ENCODE peak calls at places on chromosomes 2 and 18, in eight cellular contexts. A is vagina, K is SK-N-SH, W is sigmoid colon, T is HepG2, I is transverse colon, R is breast epithelium, P is HCT116. Q is an unnamed sample.

GRCh38 chr2:181915096-181915495 is 23.6 kb downstream of the ITPRID2 start:
- DNase-seq in A (no peak), K (no peak), W (no peak), T (no peak), I (no peak), R (no peak), P (no peak), Q (no peak)

GRCh38 chr18:63177822-63178525 is 141.6 kb downstream of the BCL2 start:
- DNase-seq in A (no peak), K (no peak), W (peak), T (no peak), I (peak), R (peak), P (no peak), Q (peak)

GRCh38 chr2:104852161-104852689 is 1.7 kb upstream of the POU3F3 start:
- DNase-seq in A (no peak), K (peak), W (no peak), T (no peak), I (no peak), R (no peak), P (no peak), Q (no peak)

GRCh38 chr2:198597648-198598047 is 793.3 kb downstream of the PLCL1 start:
- DNase-seq in A (no peak), K (no peak), W (no peak), T (no peak), I (no peak), R (no peak), P (no peak), Q (no peak)

GRCh38 chr18:10367846-10368245 is 86.6 kb upstream of the APCDD1 start:
- DNase-seq in A (no peak), K (no peak), W (no peak), T (no peak), I (no peak), R (no peak), P (no peak), Q (no peak)

GRCh38 chr2:156625360-156625995 is 189.3 kb downstream of the GPD2 start:
- DNase-seq in A (no peak), K (no peak), W (no peak), T (no peak), I (no peak), R (no peak), P (no peak), Q (no peak)

GRCh38 chr2:8116661-8117060 is 565.2 kb upstream of the ID2 start:
- DNase-seq in A (no peak), K (no peak), W (no peak), T (no peak), I (peak), R (no peak), P (no peak), Q (no peak)

GRCh38 chr18:46253498-46253897 is 149.3 kb downstream of the HAUS1 start:
- DNase-seq in A (no peak), K (no peak), W (peak), T (no peak), I (no peak), R (no peak), P (no peak), Q (no peak)

GRCh38 chr2:29702276-29702675 is 219.1 kb downstream of the ALK start:
- DNase-seq in A (no peak), K (no peak), W (no peak), T (no peak), I (no peak), R (no peak), P (no peak), Q (no peak)

GRCh38 chr18:57575542-57575941 is 11.0 kb downstream of the FECH start:
- DNase-seq in A (no peak), K (no peak), W (no peak), T (no peak), I (no peak), R (no peak), P (no peak), Q (no peak)

GRCh38 chr2:74567862-74568261 is 13.3 kb downstream of the DOK1 start:
- DNase-seq in A (no peak), K (no peak), W (peak), T (no peak), I (no peak), R (no peak), P (no peak), Q (no peak)

GRCh38 chr2:192194866-192195547 is at the start of gene TMEFF2:
- DNase-seq in A (no peak), K (peak), W (peak), T (peak), I (peak), R (peak), P (no peak), Q (peak)

GRCh38 chr2:96207778-96208143 is 866 bp downstream of the STARD7 start:
- DNase-seq in A (no peak), K (no peak), W (no peak), T (no peak), I (no peak), R (no peak), P (no peak), Q (no peak)

GRCh38 chr2:166593403-166593802 is 99.4 kb upstream of the SCN7A start:
- DNase-seq in A (no peak), K (no peak), W (no peak), T (no peak), I (no peak), R (no peak), P (no peak), Q (no peak)

GRCh38 chr2:19580264-19580663 is 221.8 kb upstream of the OSR1 start:
- DNase-seq in A (no peak), K (no peak), W (no peak), T (no peak), I (no peak), R (no peak), P (no peak), Q (no peak)

GRCh38 chr2:218370410-218371063 is 11.5 kb upstream of the SLC11A1 start:
- DNase-seq in A (no peak), K (no peak), W (peak), T (peak), I (peak), R (no peak), P (no peak), Q (peak)

GRCh38 chr2:8458461-8459459 is 223.1 kb upstream of the ID2 start:
- DNase-seq in A (no peak), K (no peak), W (peak), T (no peak), I (no peak), R (no peak), P (no peak), Q (no peak)

GRCh38 chr18:3577456-3577855 is 127.5 kb downstream of the TGIF1 start:
- DNase-seq in A (no peak), K (no peak), W (no peak), T (no peak), I (no peak), R (no peak), P (no peak), Q (no peak)

GRCh38 chr2:46497726-46498125 is 18.4 kb downstream of the TMEM247 start:
- DNase-seq in A (peak), K (no peak), W (no peak), T (no peak), I (no peak), R (no peak), P (no peak), Q (no peak)

GRCh38 chr18:32468147-32468845 is 2.4 kb downstream of the GAREM1 start:
- DNase-seq in A (no peak), K (no peak), W (no peak), T (no peak), I (no peak), R (no peak), P (no peak), Q (no peak)

GRCh38 chr2:221484761-221485499 is 87.2 kb downstream of the EPHA4 start:
- DNase-seq in A (no peak), K (no peak), W (no peak), T (no peak), I (no peak), R (no peak), P (no peak), Q (no peak)

GRCh38 chr18:24656571-24656971 is 196.1 kb downstream of the HRH4 start:
- DNase-seq in A (no peak), K (no peak), W (no peak), T (no peak), I (no peak), R (no peak), P (no peak), Q (no peak)

GRCh38 chr2:65436825-65437221 is 4.4 kb upstream of the SPRED2 start:
- DNase-seq in A (no peak), K (peak), W (no peak), T (no peak), I (no peak), R (no peak), P (no peak), Q (no peak)

GRCh38 chr2:172807011-172807410 is 71.4 kb downstream of the RAPGEF4 start:
- DNase-seq in A (no peak), K (no peak), W (no peak), T (no peak), I (no peak), R (no peak), P (no peak), Q (no peak)

GRCh38 chr2:105321875-105322646 is 7.5 kb downstream of the TGFBRAP1 start:
- DNase-seq in A (no peak), K (no peak), W (no peak), T (no peak), I (no peak), R (no peak), P (no peak), Q (no peak)

GRCh38 chr2:152569186-152569585 is 148.1 kb downstream of the PRPF40A start:
- DNase-seq in A (no peak), K (no peak), W (no peak), T (no peak), I (no peak), R (no peak), P (no peak), Q (no peak)

GRCh38 chr2:189285962-189286648 is 106.5 kb upstream of the COL5A2 start:
- DNase-seq in A (no peak), K (no peak), W (no peak), T (no peak), I (no peak), R (no peak), P (no peak), Q (no peak)

GRCh38 chr18:13211537-13211936 is 7.0 kb upstream of the LDLRAD4 start:
- DNase-seq in A (no peak), K (no peak), W (no peak), T (no peak), I (no peak), R (no peak), P (no peak), Q (no peak)

GRCh38 chr2:21099281-21099907 is 24.4 kb upstream of the TDRD15 start:
- DNase-seq in A (no peak), K (no peak), W (no peak), T (peak), I (no peak), R (no peak), P (no peak), Q (no peak)

GRCh38 chr2:108542071-108542470 is 7.8 kb downstream of the LIMS1 start:
- DNase-seq in A (no peak), K (no peak), W (no peak), T (no peak), I (no peak), R (no peak), P (no peak), Q (no peak)

GRCh38 chr18:79940126-79940813 is 11.2 kb downstream of the SLC66A2 start:
- DNase-seq in A (no peak), K (no peak), W (peak), T (no peak), I (peak), R (peak), P (no peak), Q (no peak)

DNA sequence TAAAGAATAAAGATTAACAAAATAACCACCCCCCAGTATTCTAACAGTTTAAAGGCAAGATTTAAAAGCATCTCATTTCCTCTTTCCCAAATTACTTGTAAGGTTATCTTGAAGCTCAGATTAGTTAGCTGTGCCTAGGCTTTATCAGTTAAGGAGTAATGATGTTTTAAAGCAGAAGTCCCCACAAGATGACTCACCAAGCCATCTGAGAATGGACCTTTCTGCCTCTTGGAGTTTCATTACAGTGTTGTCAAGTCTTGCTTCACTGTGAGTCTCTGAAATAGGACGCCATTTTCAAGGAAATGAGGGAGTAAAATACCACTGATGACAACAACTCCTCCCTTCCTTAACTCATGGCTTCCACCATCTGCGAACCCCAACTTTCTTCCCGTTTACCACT is 35.9 kb downstream of the ZNF385B start:
- DNase-seq in A (no peak), K (no peak), W (no peak), T (no peak), I (no peak), R (no peak), P (no peak), Q (no peak)
- H3K27ac ChIP-seq in A (no peak), K (no peak), W (no peak), T (no peak), I (no peak), R (no peak), P (no peak), Q (no peak)

GRCh38 chr2:239654266-239654665 is 253.4 kb upstream of the HDAC4 start:
- DNase-seq in A (no peak), K (no peak), W (no peak), T (no peak), I (no peak), R (no peak), P (no peak), Q (no peak)
- TF ChIP-seq POLR2AphosphoS5 in A (no peak), K (no peak), W (no peak), T (no peak), I (no peak), R (no peak), P (no peak), Q (no peak)

GRCh38 chr2:10083692-10084566 is 3.7 kb upstream of the CYS1 start:
- DNase-seq in A (no peak), K (no peak), W (no peak), T (no peak), I (no peak), R (no peak), P (no peak), Q (no peak)
- H3K4me3 ChIP-seq in A (no peak), K (no peak), W (no peak), T (no peak), I (no peak), R (no peak), P (no peak), Q (no peak)

DNA sequence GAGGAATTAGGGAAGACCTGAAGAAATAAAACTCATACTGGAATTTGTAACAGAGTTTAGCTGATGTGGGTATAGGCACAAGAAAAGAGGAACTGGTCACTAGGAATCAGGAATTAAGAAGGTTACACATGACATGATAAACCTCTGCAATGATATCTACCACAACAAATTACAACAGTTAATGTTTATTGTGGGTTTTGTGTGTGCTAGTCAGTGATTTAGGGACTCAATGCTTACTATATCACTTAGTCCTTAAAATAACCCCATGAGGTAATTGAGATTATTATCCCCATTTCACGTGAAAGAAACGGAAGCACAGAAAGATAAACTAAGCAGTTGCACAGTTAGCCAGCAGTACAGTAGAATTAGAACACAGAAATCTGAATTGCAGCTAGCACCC is 415.8 kb upstream of the ZEB2 start:
- DNase-seq in A (no peak), K (no peak), W (no peak), T (no peak), I (no peak), R (no peak), P (no peak), Q (no peak)
- H3K27ac ChIP-seq in A (no peak), K (no peak), W (no peak), T (no peak), I (no peak), R (no peak), P (no peak), Q (no peak)

DNA sequence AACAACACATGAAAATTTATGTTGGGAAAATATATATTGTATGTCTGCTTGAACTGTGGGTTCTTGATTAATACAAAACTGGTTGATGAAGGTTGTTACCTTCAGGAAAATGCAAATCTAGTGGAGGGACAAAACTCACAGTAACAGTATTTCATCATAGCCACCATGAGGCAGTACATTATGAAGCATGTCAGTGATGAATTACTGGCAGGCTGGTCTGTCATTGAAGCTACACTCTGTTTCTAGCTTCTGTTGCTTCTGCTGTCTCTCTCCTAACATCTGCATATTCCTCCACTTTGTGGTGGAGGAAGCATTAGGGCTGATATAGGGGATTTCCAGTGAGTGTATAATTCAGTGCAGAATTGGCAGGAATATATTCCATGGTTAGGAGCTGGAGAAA is 44.2 kb upstream of the RAB6D start:
- DNase-seq in A (no peak), K (no peak), W (no peak), T (no peak), I (no peak), R (no peak), P (no peak), Q (no peak)
- TF ChIP-seq POLR2AphosphoS5 in A (no peak), K (no peak), W (no peak), T (no peak), I (no peak), R (no peak), P (no peak), Q (no peak)

GRCh38 chr2:44894058-44894457 is 47.4 kb upstream of the SIX3 start:
- DNase-seq in A (no peak), K (no peak), W (no peak), T (no peak), I (no peak), R (no peak), P (no peak), Q (no peak)
- H3K4me3 ChIP-seq in A (no peak), K (no peak), W (no peak), T (no peak), I (no peak), R (no peak), P (no peak), Q (no peak)

GRCh38 chr2:57141269-57141668 is 905.3 kb upstream of the VRK2 start:
- DNase-seq in A (no peak), K (no peak), W (no peak), T (no peak), I (no peak), R (no peak), P (no peak), Q (no peak)
- H3K27ac ChIP-seq in A (no peak), K (no peak), W (no peak), T (no peak), I (no peak), R (no peak), P (no peak), Q (no peak)

DNA sequence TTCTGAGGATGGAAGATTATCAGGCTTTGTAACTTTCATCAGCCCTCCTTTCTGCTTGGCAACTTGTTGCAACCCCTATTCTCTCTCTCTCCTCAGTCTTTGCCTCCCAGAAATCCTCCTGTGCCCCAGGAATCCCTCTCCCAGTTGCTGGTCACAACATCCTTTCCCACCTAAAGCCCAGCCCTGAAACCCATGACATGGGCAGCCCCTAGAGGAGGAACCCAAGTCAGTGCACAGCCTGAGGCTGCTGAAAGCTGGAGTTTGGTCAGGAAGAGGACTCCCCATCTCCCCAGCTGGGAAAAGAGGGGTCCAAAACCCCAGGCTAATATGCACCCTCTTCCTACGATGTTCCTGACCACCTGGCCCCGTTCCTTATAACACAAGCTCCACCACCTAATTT is 29.5 kb downstream of the PKDCC start:
- DNase-seq in A (no peak), K (no peak), W (no peak), T (no peak), I (no peak), R (no peak), P (no peak), Q (peak)
- TF ChIP-seq POLR2AphosphoS5 in A (no peak), K (no peak), W (no peak), T (no peak), I (no peak), R (no peak), P (no peak), Q (no peak)

Q was measured in spleen.